ENCODE peak calls at places on chromosomes 16 and 17, in four cellular contexts. A is Calu3, W is GM23338, U is glutamatergic neuron. E is an unnamed sample.

GRCh38 chr17:19281161-19281560 is 44.0 kb downstream of the EPN2 start:
- DNase-seq in A (no peak), W (no peak), U (no peak), E (no peak)

GRCh38 chr17:55969577-55969976 is 183.7 kb upstream of the ANKFN1 start:
- DNase-seq in A (no peak), W (no peak), U (no peak), E (no peak)

GRCh38 chr17:34797724-34798123 is 163.5 kb downstream of the CCT6B start:
- DNase-seq in A (peak; percentile 36), W (peak; percentile 91), U (no peak), E (no peak)

GRCh38 chr16:28291651-28292626 is at the start of gene SBK1:
- DNase-seq in A (peak; percentile 92), W (peak; percentile 89), U (peak; percentile 89), E (peak; percentile 88)

GRCh38 chr16:29841631-29842030 is 21.4 kb downstream of the MVP start:
- DNase-seq in A (no peak), W (no peak), U (no peak), E (no peak)

GRCh38 chr16:13372421-13372820 is 471.0 kb downstream of the SHISA9 start:
- DNase-seq in A (no peak), W (no peak), U (no peak), E (no peak)

GRCh38 chr17:2120550-2121335 is 65.8 kb downstream of the HIC1 start:
- DNase-seq in A (no peak), W (no peak), U (no peak), E (no peak)

GRCh38 chr17:44108440-44109311 is 14.8 kb downstream of the HDAC5 start:
- DNase-seq in A (no peak), W (no peak), U (peak; percentile 66), E (no peak)

GRCh38 chr16:4053663-4054479 is 62.4 kb downstream of the ADCY9 start:
- DNase-seq in A (peak; percentile 46), W (no peak), U (no peak), E (no peak)

GRCh38 chr17:13544292-13544691 is 57.4 kb downstream of the HS3ST3A1 start:
- DNase-seq in A (no peak), W (no peak), U (no peak), E (no peak)

GRCh38 chr17:8069587-8069860 is 18.0 kb downstream of the ALOX12B start:
- DNase-seq in A (no peak), W (no peak), U (no peak), E (no peak)

GRCh38 chr17:82267575-82268379 is 5.7 kb downstream of the CSNK1D start:
- DNase-seq in A (peak; percentile 90), W (no peak), U (no peak), E (peak; percentile 50)
- TF ChIP-seq CTCF in A (no peak), W (peak; percentile 12), U (no peak), E (no peak)

GRCh38 chr16:24800586-24800985 is 45.2 kb upstream of the SLC5A11 start:
- DNase-seq in A (peak; percentile 55), W (peak; percentile 17), U (no peak), E (no peak)
- TF ChIP-seq CTCF in A (peak; percentile 39), W (peak; percentile 18), U (no peak), E (no peak)

GRCh38 chr16:89700100-89700648 is 1.3 kb downstream of the SPATA2L start:
- DNase-seq in A (peak; percentile 100), W (peak; percentile 100), U (peak; percentile 98), E (peak; percentile 97)
- TF ChIP-seq CTCF in A (peak; percentile 83), W (peak; percentile 45), U (peak; percentile 41), E (peak; percentile 79)

GRCh38 chr16:20765732-20766131 is 1.9 kb downstream of the ACSM3 start:
- DNase-seq in A (no peak), W (no peak), U (no peak), E (no peak)

GRCh38 chr16:20768818-20769217 is 5.0 kb downstream of the ACSM3 start:
- DNase-seq in A (no peak), W (no peak), U (no peak), E (no peak)

GRCh38 chr16:20768121-20768520 is 4.3 kb downstream of the ACSM3 start:
- DNase-seq in A (no peak), W (no peak), U (no peak), E (no peak)

GRCh38 chr16:20767577-20767976 is 3.8 kb downstream of the ACSM3 start:
- DNase-seq in A (no peak), W (no peak), U (no peak), E (no peak)

GRCh38 chr16:20766294-20766693 is 2.5 kb downstream of the ACSM3 start:
- DNase-seq in A (no peak), W (no peak), U (no peak), E (no peak)
- TF ChIP-seq CTCF in A (no peak), W (no peak), U (no peak), E (no peak)

GRCh38 chr16:18969050-18969854 is 14.5 kb upstream of the TMC7 start:
- DNase-seq in A (peak; percentile 90), W (peak; percentile 89), U (peak; percentile 94), E (peak; percentile 76)
- TF ChIP-seq CTCF in A (peak; percentile 92), W (peak; percentile 93), U (peak; percentile 99), E (peak; percentile 96)

DNA sequence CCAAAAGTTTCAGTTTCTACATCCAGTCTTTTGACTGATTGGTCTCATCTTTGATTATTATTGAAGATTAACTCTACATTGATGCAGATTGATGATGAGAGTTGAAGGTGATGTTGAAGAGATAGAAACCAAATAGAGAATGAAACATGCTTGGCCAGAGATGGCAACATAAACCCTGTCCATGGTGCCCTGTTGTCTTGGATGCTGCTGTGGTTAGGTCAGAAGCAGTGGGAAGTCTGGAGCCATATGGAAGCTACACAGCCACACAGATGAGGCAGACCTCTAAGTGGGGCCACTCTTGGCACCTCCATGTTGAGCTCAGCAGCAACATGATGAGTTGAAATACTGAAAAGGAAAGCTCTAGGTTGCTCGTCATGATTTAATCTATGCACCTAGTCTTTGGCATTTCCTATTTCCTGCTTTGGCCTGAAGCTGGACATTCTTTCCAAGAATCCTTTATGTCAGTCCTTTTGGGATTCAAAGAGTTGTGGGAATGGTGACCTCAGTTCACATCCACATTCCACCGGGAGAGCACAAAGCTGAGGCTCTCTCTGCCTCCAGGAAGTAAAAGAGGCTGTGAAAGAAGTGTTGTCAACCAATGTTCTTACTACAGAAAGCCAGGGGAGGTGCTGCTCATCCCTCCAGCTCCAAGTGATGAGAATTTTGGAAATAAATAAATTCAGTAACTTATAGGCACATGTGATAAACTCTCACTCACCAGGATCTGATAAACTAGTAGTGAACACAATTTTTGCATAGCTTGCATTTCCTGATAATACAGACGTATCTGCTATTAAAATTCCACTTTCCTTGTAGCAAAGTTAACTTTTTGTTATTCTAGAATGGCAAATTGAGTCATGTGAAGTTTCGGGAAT is 127.7 kb upstream of the MAF start:
- DNase-seq in A (no peak), W (no peak), U (no peak), E (no peak)
- TF ChIP-seq CTCF in A (no peak), W (no peak), U (no peak), E (no peak)

DNA sequence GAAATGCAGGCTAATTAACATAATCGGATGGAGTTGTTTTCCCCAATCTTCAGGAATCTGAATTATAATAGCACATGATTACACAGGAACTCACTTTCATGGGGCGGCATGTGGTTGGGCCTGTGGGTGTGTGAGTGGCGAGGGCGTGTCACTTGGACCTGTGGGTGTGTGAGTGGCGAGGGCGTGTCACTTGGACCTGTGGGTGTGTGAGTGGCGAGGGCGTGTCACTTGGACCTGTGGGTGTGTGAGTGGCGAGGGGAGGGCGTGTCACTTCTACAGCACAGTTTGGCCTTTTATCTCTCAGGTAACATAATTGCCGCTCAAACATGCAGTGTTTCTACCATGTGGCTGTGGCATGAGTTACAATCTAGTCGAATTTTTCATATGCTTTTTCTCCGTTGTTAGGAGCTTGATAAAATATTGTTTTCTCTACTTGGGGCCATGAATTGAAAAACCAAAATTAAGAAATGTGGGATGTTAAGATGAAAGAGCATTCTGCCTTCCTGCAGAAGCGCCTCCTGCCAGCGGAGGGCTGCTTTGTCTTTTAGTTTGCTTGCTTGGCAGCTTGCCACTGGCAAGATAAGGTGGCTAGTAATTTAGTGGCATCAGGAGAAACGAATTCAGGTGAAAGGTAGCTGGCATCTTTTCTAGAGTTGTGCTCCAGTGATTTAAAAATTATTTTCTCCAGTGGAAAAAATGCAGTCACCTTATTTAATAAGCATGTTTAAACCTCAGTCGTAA is 36.2 kb downstream of the USP10 start:
- DNase-seq in A (peak; percentile 61), W (no peak), U (no peak), E (no peak)
- TF ChIP-seq CTCF in A (no peak), W (no peak), U (no peak), E (no peak)

DNA sequence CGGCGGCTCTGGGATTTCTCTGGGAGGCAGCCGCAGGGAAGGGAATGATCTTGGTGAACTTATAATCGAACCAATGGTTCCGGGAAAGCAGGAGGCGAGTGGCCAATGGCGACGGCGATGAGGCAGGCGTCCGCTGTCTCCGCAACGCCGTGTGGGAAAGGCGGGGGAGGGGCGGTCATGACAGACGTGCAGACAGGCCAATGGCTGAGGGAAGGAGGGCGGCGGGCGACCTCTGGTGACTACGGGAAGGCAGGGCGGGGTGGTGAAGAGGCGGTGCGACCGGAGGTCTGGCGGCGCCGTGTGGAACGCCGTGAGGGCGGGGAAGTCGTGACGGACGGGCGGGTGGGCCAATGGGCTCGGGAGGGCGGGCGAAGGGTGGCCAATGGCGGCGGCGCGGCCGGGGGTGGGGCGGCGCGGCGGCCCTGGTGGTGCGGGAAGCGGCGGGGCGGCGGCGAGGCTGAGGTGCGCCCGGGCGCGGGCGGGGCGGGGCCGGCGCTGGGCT is at the start of gene RAB40C:
- DNase-seq in A (peak; percentile 99), W (peak; percentile 98), U (peak; percentile 99), E (peak; percentile 97)
- TF ChIP-seq CTCF in A (no peak), W (no peak), U (no peak), E (no peak)

GRCh38 chr16:20898938-20899502 is 1.1 kb downstream of the DCUN1D3 start:
- DNase-seq in A (no peak), W (no peak), U (no peak), E (no peak)

GRCh38 chr16:20899503-20900298 is 457 bp downstream of the DCUN1D3 start:
- DNase-seq in A (peak; percentile 44), W (no peak), U (peak; percentile 35), E (peak; percentile 31)

GRCh38 chr16:20900299-20901067 is at the start of the genes DCUN1D3 and LYRM1:
- DNase-seq in A (peak; percentile 96), W (peak; percentile 98), U (peak; percentile 99), E (peak; percentile 80)

GRCh38 chr16:20897253-20897896 is 2.8 kb downstream of the DCUN1D3 start:
- DNase-seq in A (no peak), W (no peak), U (no peak), E (no peak)

DNA sequence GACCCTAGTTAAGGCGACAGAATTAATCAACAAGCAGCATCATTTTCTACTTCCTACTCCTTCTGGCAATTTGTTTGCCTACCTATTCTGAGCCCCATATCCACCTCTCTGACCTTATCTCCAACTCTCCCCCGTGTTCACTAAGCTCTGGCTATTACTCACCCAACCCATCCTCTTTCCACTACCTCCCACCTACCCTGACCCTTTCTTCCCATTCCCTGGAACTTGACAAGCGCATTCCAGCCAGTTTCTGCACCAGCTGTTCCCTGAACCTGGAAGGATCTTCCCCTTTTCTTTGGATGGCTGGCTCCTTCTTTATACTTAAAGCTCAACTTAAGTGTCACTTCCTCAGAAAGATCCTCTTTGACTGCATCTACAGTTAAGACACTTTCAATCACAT is 2.3 kb downstream of the DCUN1D3 start:
- DNase-seq in A (no peak), W (peak; percentile 30), U (no peak), E (no peak)
- TF ChIP-seq CTCF in A (no peak), W (no peak), U (no peak), E (no peak)